ENCODE peak calls at places on chromosomes 6 and 20, in nine cellular contexts. C is nephron progenitor cell; P is NAMALWA; T is COR-L47; S is OCI-LY7; Y is tibial artery; B is stimulated activated CD4-positive, alpha-beta T cell treated with anti-CD3 and anti-CD28 coated beads, Interleukin-1b, Interleukin-23, amount 100 ng/mL, for 24 hours; Q is substantia nigra; K is mammary epithelial cell. R is an unnamed sample.

GRCh38 chr6:148166339-148166949 is 176.2 kb upstream of the SASH1 start:
- DNase-seq in C (no peak), Q (no peak), K (peak; percentile 39), Y (no peak), P (peak; percentile 63), T (peak; percentile 43), S (peak; percentile 48), B (no peak), R (peak; percentile 61)

GRCh38 chr6:30227763-30228487 is 14.7 kb upstream of the TRIM26 start:
- DNase-seq in Q (no peak), K (no peak), C (no peak), T (no peak), P (no peak), B (no peak), S (no peak), Y (no peak), R (no peak)

GRCh38 chr6:42339991-42340401 is 111.7 kb downstream of the TRERF1 start:
- DNase-seq in K (peak; percentile 80), S (no peak), T (no peak), P (no peak), Y (no peak), Q (no peak), B (peak; percentile 32), C (no peak), R (no peak)

GRCh38 chr6:32075781-32076494 is 33.2 kb downstream of the TNXB start:
- DNase-seq in B (no peak), P (no peak), T (no peak), S (no peak), Y (no peak), Q (no peak), C (no peak), K (peak; percentile 20), R (no peak)

GRCh38 chr6:28802417-28803336 is 121.1 kb downstream of the TRIM27 start:
- DNase-seq in B (no peak), Q (no peak), P (peak; percentile 78), C (no peak), T (no peak), S (no peak), K (peak; percentile 82), Y (no peak), R (no peak)

GRCh38 chr20:45518282-45518681 is 2.9 kb upstream of the SPINT3 start:
- DNase-seq in C (no peak), K (peak; percentile 97), S (no peak), B (no peak), Q (no peak), Y (no peak), T (no peak), P (no peak), R (no peak)

GRCh38 chr6:35363293-35363750 is 21.0 kb downstream of the PPARD start:
- DNase-seq in B (no peak), Y (no peak), P (no peak), T (peak; percentile 6), Q (no peak), C (peak; percentile 57), K (no peak), S (no peak), R (no peak)

GRCh38 chr6:95159557-95159956 is 417.8 kb upstream of the MANEA start:
- DNase-seq in T (no peak), P (no peak), K (no peak), Q (no peak), B (no peak), Y (no peak), C (no peak), S (no peak), R (no peak)

GRCh38 chr6:113694278-113695077 is 162.7 kb upstream of the MARCKS start:
- DNase-seq in Y (no peak), S (no peak), K (peak; percentile 64), B (no peak), Q (no peak), C (no peak), T (no peak), P (no peak), R (no peak)

GRCh38 chr20:51022803-51023616 is at the start of gene KCNG1:
- DNase-seq in B (peak; percentile 40), C (peak; percentile 92), Q (no peak), P (no peak), S (no peak), Y (no peak), K (peak; percentile 76), T (peak; percentile 24), R (peak; percentile 50)

R was measured in foreskin melanocyte.